ENCODE peak calls at places on chromosomes 7 and 10, in six cellular contexts. One of them, this sample, is unnamed.

GRCh38 chr10:78524941-78525340 is 491.3 kb downstream of the RPS24 start:
- DNase-seq in HT-29: no peak
- DNase-seq in posterior cingulate gyrus: no peak
- DNase-seq in SW 1271: no peak
- DNase-seq in EL: no peak
- DNase-seq in NCI-H1436: no peak
- DNase-seq in this sample: no peak

GRCh38 chr10:132910901-132911711 is 31.3 kb downstream of the CFAP46 start:
- DNase-seq in HT-29: no peak
- DNase-seq in posterior cingulate gyrus: peak
- DNase-seq in SW 1271: no peak
- DNase-seq in EL: no peak
- DNase-seq in NCI-H1436: no peak
- DNase-seq in this sample: no peak

GRCh38 chr7:148191391-148192076 is 399.0 kb upstream of the C7orf33 start:
- DNase-seq in HT-29: peak
- DNase-seq in posterior cingulate gyrus: no peak
- DNase-seq in SW 1271: no peak
- DNase-seq in EL: no peak
- DNase-seq in NCI-H1436: no peak
- DNase-seq in this sample: no peak

GRCh38 chr10:74548676-74549075 is 277.7 kb upstream of the KAT6B start:
- DNase-seq in HT-29: peak
- DNase-seq in posterior cingulate gyrus: no peak
- DNase-seq in SW 1271: no peak
- DNase-seq in EL: peak
- DNase-seq in NCI-H1436: no peak
- DNase-seq in this sample: no peak

GRCh38 chr7:99126921-99127553 is 16.9 kb downstream of the SMURF1 start:
- DNase-seq in HT-29: no peak
- DNase-seq in posterior cingulate gyrus: no peak
- DNase-seq in SW 1271: no peak
- DNase-seq in EL: no peak
- DNase-seq in NCI-H1436: no peak
- DNase-seq in this sample: no peak

GRCh38 chr10:48817141-48817540 is 122.5 kb downstream of the LRRC18 start:
- DNase-seq in HT-29: no peak
- DNase-seq in posterior cingulate gyrus: no peak
- DNase-seq in SW 1271: no peak
- DNase-seq in EL: no peak
- DNase-seq in NCI-H1436: no peak
- DNase-seq in this sample: no peak

GRCh38 chr10:112115781-112116385 is 67.7 kb downstream of the GPAM start:
- DNase-seq in HT-29: peak
- DNase-seq in posterior cingulate gyrus: no peak
- DNase-seq in SW 1271: peak
- DNase-seq in EL: peak
- DNase-seq in NCI-H1436: peak
- DNase-seq in this sample: peak

GRCh38 chr10:5524721-5525531 is at the start of gene CALML3:
- DNase-seq in HT-29: no peak
- DNase-seq in posterior cingulate gyrus: no peak
- DNase-seq in SW 1271: no peak
- DNase-seq in EL: no peak
- DNase-seq in NCI-H1436: no peak
- DNase-seq in this sample: no peak

GRCh38 chr10:97882142-97883091 is 32.8 kb downstream of the GOLGA7B start:
- DNase-seq in HT-29: peak
- DNase-seq in posterior cingulate gyrus: no peak
- DNase-seq in SW 1271: peak
- DNase-seq in EL: peak
- DNase-seq in NCI-H1436: no peak
- DNase-seq in this sample: peak